ENCODE peak calls at places on chromosomes 13 and 19, in ten cellular contexts. One of them, this sample, is unnamed. For H3K4me1, the result is how much of the 10 kb centered on the place peaks cover.

GRCh38 chr13:101700598-101700997 is 248.1 kb downstream of the ITGBL1 start:
- DNase-seq in transverse colon: no peak
- DNase-seq in PC-3: no peak
- DNase-seq in neuronal stem cell: no peak
- DNase-seq in SJSA1: no peak
- DNase-seq in upper lobe of left lung: no peak
- DNase-seq in endodermal cell: no peak
- DNase-seq in heart left ventricle: no peak
- DNase-seq in lower lobe of right lung: no peak
- DNase-seq in fibroblast of lung: peak
- DNase-seq in this sample: no peak

GRCh38 chr13:40490086-40490723 is 176.2 kb downstream of the FOXO1 start:
- DNase-seq in neuronal stem cell: no peak
- DNase-seq in SJSA1: no peak
- DNase-seq in heart left ventricle: no peak
- DNase-seq in PC-3: no peak
- DNase-seq in fibroblast of lung: no peak
- DNase-seq in transverse colon: peak
- DNase-seq in endodermal cell: no peak
- DNase-seq in upper lobe of left lung: no peak
- DNase-seq in lower lobe of right lung: no peak
- DNase-seq in this sample: peak

GRCh38 chr19:17777840-17778620 is 16.9 kb upstream of the B3GNT3 start:
- DNase-seq in transverse colon: peak
- DNase-seq in PC-3: peak
- DNase-seq in lower lobe of right lung: peak
- DNase-seq in fibroblast of lung: peak
- DNase-seq in endodermal cell: peak
- DNase-seq in heart left ventricle: peak
- DNase-seq in neuronal stem cell: peak
- DNase-seq in SJSA1: peak
- DNase-seq in upper lobe of left lung: peak
- DNase-seq in this sample: peak

GRCh38 chr19:46537136-46538097 is 41.8 kb upstream of the PNMA8B start:
- DNase-seq in PC-3: peak
- DNase-seq in lower lobe of right lung: peak
- DNase-seq in upper lobe of left lung: peak
- DNase-seq in fibroblast of lung: peak
- DNase-seq in neuronal stem cell: no peak
- DNase-seq in endodermal cell: peak
- DNase-seq in transverse colon: peak
- DNase-seq in SJSA1: peak
- DNase-seq in heart left ventricle: peak
- DNase-seq in this sample: peak

GRCh38 chr13:91347212-91347995 is at the start of gene MIR17HG:
- DNase-seq in upper lobe of left lung: peak
- DNase-seq in heart left ventricle: peak
- DNase-seq in endodermal cell: peak
- DNase-seq in neuronal stem cell: peak
- DNase-seq in SJSA1: peak
- DNase-seq in PC-3: peak
- DNase-seq in lower lobe of right lung: peak
- DNase-seq in transverse colon: peak
- DNase-seq in fibroblast of lung: peak
- DNase-seq in this sample: peak

GRCh38 chr19:3250675-3251074 is 26.2 kb downstream of the CELF5 start:
- DNase-seq in fibroblast of lung: no peak
- DNase-seq in PC-3: peak
- DNase-seq in heart left ventricle: no peak
- DNase-seq in SJSA1: no peak
- DNase-seq in endodermal cell: peak
- DNase-seq in transverse colon: peak
- DNase-seq in neuronal stem cell: no peak
- DNase-seq in upper lobe of left lung: no peak
- DNase-seq in lower lobe of right lung: no peak
- DNase-seq in this sample: peak

GRCh38 chr19:6610934-6611370 is 20.0 kb upstream of the CD70 start:
- DNase-seq in heart left ventricle: no peak
- DNase-seq in endodermal cell: no peak
- DNase-seq in transverse colon: no peak
- DNase-seq in fibroblast of lung: peak
- DNase-seq in neuronal stem cell: no peak
- DNase-seq in SJSA1: no peak
- DNase-seq in lower lobe of right lung: no peak
- DNase-seq in PC-3: peak
- DNase-seq in upper lobe of left lung: no peak
- DNase-seq in this sample: no peak

GRCh38 chr13:44471686-44472085 is 98.1 kb downstream of the SERP2 start:
- DNase-seq in SJSA1: no peak
- DNase-seq in neuronal stem cell: no peak
- DNase-seq in transverse colon: no peak
- DNase-seq in lower lobe of right lung: no peak
- DNase-seq in fibroblast of lung: peak
- DNase-seq in heart left ventricle: no peak
- DNase-seq in PC-3: peak
- DNase-seq in endodermal cell: no peak
- DNase-seq in upper lobe of left lung: no peak
- DNase-seq in this sample: no peak

GRCh38 chr13:78621086-78621485 is 17.7 kb upstream of the POU4F1 start:
- DNase-seq in heart left ventricle: no peak
- DNase-seq in transverse colon: no peak
- DNase-seq in SJSA1: no peak
- DNase-seq in endodermal cell: no peak
- DNase-seq in PC-3: no peak
- DNase-seq in upper lobe of left lung: no peak
- DNase-seq in fibroblast of lung: no peak
- DNase-seq in neuronal stem cell: no peak
- DNase-seq in lower lobe of right lung: no peak
- DNase-seq in this sample: no peak

GRCh38 chr19:41876847-41877489 is at the start of gene CD79A:
- DNase-seq in fibroblast of lung: no peak
- DNase-seq in PC-3: no peak
- DNase-seq in endodermal cell: no peak
- DNase-seq in SJSA1: no peak
- DNase-seq in heart left ventricle: no peak
- DNase-seq in lower lobe of right lung: peak
- DNase-seq in transverse colon: peak
- DNase-seq in upper lobe of left lung: no peak
- DNase-seq in neuronal stem cell: no peak
- DNase-seq in this sample: no peak

GRCh38 chr19:5231857-5232503 is 108.6 kb downstream of the PTPRS start:
- DNase-seq in endodermal cell: no peak
- DNase-seq in SJSA1: no peak
- DNase-seq in transverse colon: no peak
- DNase-seq in PC-3: no peak
- DNase-seq in heart left ventricle: no peak
- DNase-seq in upper lobe of left lung: no peak
- DNase-seq in fibroblast of lung: no peak
- DNase-seq in lower lobe of right lung: no peak
- DNase-seq in neuronal stem cell: no peak
- DNase-seq in this sample: no peak

GRCh38 chr19:2291185-2291751 is 9.3 kb upstream of the PEAK3 start:
- DNase-seq in SJSA1: no peak
- DNase-seq in fibroblast of lung: no peak
- DNase-seq in PC-3: no peak
- DNase-seq in heart left ventricle: no peak
- DNase-seq in lower lobe of right lung: no peak
- DNase-seq in upper lobe of left lung: no peak
- DNase-seq in neuronal stem cell: peak
- DNase-seq in transverse colon: no peak
- DNase-seq in endodermal cell: peak
- DNase-seq in this sample: no peak

GRCh38 chr19:31883299-31883990 is 462.0 kb upstream of the ZNF507 start:
- DNase-seq in neuronal stem cell: no peak
- DNase-seq in endodermal cell: no peak
- DNase-seq in SJSA1: no peak
- DNase-seq in upper lobe of left lung: no peak
- DNase-seq in heart left ventricle: no peak
- DNase-seq in PC-3: no peak
- DNase-seq in lower lobe of right lung: no peak
- DNase-seq in transverse colon: no peak
- DNase-seq in fibroblast of lung: no peak
- DNase-seq in this sample: no peak

GRCh38 chr13:32340917-32341316 is 25.6 kb downstream of the BRCA2 start:
- DNase-seq in transverse colon: no peak
- DNase-seq in endodermal cell: no peak
- DNase-seq in fibroblast of lung: no peak
- DNase-seq in heart left ventricle: no peak
- DNase-seq in upper lobe of left lung: no peak
- DNase-seq in lower lobe of right lung: no peak
- DNase-seq in neuronal stem cell: no peak
- DNase-seq in SJSA1: no peak
- DNase-seq in PC-3: no peak
- DNase-seq in this sample: no peak

GRCh38 chr13:78139765-78140164 is 221.1 kb upstream of the EDNRB start:
- DNase-seq in fibroblast of lung: no peak
- DNase-seq in endodermal cell: no peak
- DNase-seq in lower lobe of right lung: no peak
- DNase-seq in neuronal stem cell: no peak
- DNase-seq in upper lobe of left lung: no peak
- DNase-seq in PC-3: no peak
- DNase-seq in heart left ventricle: no peak
- DNase-seq in SJSA1: no peak
- DNase-seq in transverse colon: no peak
- DNase-seq in this sample: no peak

GRCh38 chr13:44191504-44192171 is 182.0 kb upstream of the SERP2 start:
- DNase-seq in fibroblast of lung: peak
- DNase-seq in heart left ventricle: no peak
- DNase-seq in endodermal cell: peak
- DNase-seq in lower lobe of right lung: no peak
- DNase-seq in neuronal stem cell: peak
- DNase-seq in transverse colon: peak
- DNase-seq in PC-3: peak
- DNase-seq in upper lobe of left lung: peak
- DNase-seq in SJSA1: peak
- DNase-seq in this sample: peak

GRCh38 chr13:21676611-21677021 is 5.7 kb downstream of the FGF9 start:
- DNase-seq in upper lobe of left lung: peak
- DNase-seq in SJSA1: no peak
- DNase-seq in heart left ventricle: no peak
- DNase-seq in endodermal cell: peak
- DNase-seq in transverse colon: peak
- DNase-seq in neuronal stem cell: peak
- DNase-seq in fibroblast of lung: no peak
- DNase-seq in PC-3: no peak
- DNase-seq in lower lobe of right lung: peak
- DNase-seq in this sample: peak

GRCh38 chr13:75442736-75443234 is 39.2 kb downstream of the TBC1D4 start:
- DNase-seq in endodermal cell: no peak
- DNase-seq in neuronal stem cell: no peak
- DNase-seq in heart left ventricle: no peak
- DNase-seq in lower lobe of right lung: no peak
- DNase-seq in SJSA1: no peak
- DNase-seq in transverse colon: peak
- DNase-seq in PC-3: no peak
- DNase-seq in fibroblast of lung: no peak
- DNase-seq in upper lobe of left lung: no peak
- DNase-seq in this sample: no peak

GRCh38 chr19:13849991-13850909 is 26.7 kb upstream of the NANOS3 start:
- DNase-seq in transverse colon: peak
- DNase-seq in endodermal cell: peak
- DNase-seq in heart left ventricle: peak
- DNase-seq in PC-3: peak
- DNase-seq in neuronal stem cell: no peak
- DNase-seq in lower lobe of right lung: peak
- DNase-seq in upper lobe of left lung: peak
- DNase-seq in fibroblast of lung: peak
- DNase-seq in SJSA1: peak
- DNase-seq in this sample: peak
- H3K4me1 ChIP-seq in transverse colon: half or more
- H3K4me1 ChIP-seq in endodermal cell: under half
- H3K4me1 ChIP-seq in heart left ventricle: under half
- H3K4me1 ChIP-seq in PC-3: half or more
- H3K4me1 ChIP-seq in neuronal stem cell: under half
- H3K4me1 ChIP-seq in lower lobe of right lung: half or more
- H3K4me1 ChIP-seq in upper lobe of left lung: under half
- H3K4me1 ChIP-seq in fibroblast of lung: under half
- H3K4me1 ChIP-seq in SJSA1: half or more
- H3K4me1 ChIP-seq in this sample: half or more

GRCh38 chr13:96091164-96091931 is 1.4 kb downstream of the HS6ST3 start:
- DNase-seq in neuronal stem cell: peak
- DNase-seq in lower lobe of right lung: peak
- DNase-seq in PC-3: no peak
- DNase-seq in upper lobe of left lung: no peak
- DNase-seq in heart left ventricle: peak
- DNase-seq in endodermal cell: peak
- DNase-seq in SJSA1: peak
- DNase-seq in transverse colon: no peak
- DNase-seq in fibroblast of lung: peak
- DNase-seq in this sample: peak
- H3K27ac ChIP-seq in neuronal stem cell: no peak
- H3K27ac ChIP-seq in lower lobe of right lung: no peak
- H3K27ac ChIP-seq in PC-3: no peak
- H3K27ac ChIP-seq in upper lobe of left lung: no peak
- H3K27ac ChIP-seq in heart left ventricle: no peak
- H3K27ac ChIP-seq in endodermal cell: no peak
- H3K27ac ChIP-seq in SJSA1: no peak
- H3K27ac ChIP-seq in transverse colon: no peak
- H3K27ac ChIP-seq in fibroblast of lung: no peak
- H3K27ac ChIP-seq in this sample: no peak

DNA sequence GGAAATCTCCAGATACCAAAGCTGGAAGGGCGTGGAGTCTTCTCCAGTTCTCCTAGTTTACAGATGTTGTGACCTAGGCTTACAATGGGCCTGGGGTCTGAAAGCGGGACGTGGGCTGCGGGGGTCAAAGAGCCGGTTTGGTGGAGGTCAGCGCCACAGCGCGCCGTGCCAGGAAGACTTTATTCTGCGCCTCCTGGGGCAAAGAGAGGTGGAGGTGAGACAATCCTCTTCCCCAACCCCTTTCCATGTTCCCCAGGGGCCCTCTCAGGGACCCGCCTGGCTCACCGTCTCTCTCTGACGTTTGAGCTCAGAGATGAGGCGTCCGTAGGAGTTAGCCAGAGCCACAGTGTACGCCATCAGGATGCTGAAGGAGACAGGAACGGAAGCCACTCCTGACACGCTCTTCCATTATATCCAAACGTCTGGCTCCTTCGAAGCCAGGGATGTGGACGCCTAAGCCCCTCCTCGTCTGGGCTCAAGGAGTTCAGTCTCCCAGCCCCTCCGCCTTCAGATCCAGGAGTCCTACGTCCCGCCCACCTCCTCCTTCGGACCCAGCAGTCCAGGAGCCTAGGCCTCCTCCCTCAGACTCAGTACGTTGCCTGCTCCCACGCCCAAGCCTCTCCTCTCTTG is 776 bp upstream of the LENG1 start:
- DNase-seq in neuronal stem cell: no peak
- DNase-seq in upper lobe of left lung: no peak
- DNase-seq in heart left ventricle: no peak
- DNase-seq in PC-3: peak
- DNase-seq in fibroblast of lung: peak
- DNase-seq in endodermal cell: no peak
- DNase-seq in SJSA1: no peak
- DNase-seq in lower lobe of right lung: no peak
- DNase-seq in transverse colon: no peak
- DNase-seq in this sample: no peak
- H3K4me1 ChIP-seq in neuronal stem cell: under half
- H3K4me1 ChIP-seq in upper lobe of left lung: under half
- H3K4me1 ChIP-seq in heart left ventricle: under half
- H3K4me1 ChIP-seq in PC-3: under half
- H3K4me1 ChIP-seq in fibroblast of lung: under half
- H3K4me1 ChIP-seq in endodermal cell: under half
- H3K4me1 ChIP-seq in SJSA1: under half
- H3K4me1 ChIP-seq in lower lobe of right lung: half or more
- H3K4me1 ChIP-seq in transverse colon: half or more
- H3K4me1 ChIP-seq in this sample: under half

GRCh38 chr19:34184880-34185491 is 12.7 kb downstream of the LSM14A start:
- DNase-seq in transverse colon: no peak
- DNase-seq in SJSA1: no peak
- DNase-seq in fibroblast of lung: no peak
- DNase-seq in endodermal cell: no peak
- DNase-seq in lower lobe of right lung: no peak
- DNase-seq in neuronal stem cell: no peak
- DNase-seq in upper lobe of left lung: no peak
- DNase-seq in PC-3: no peak
- DNase-seq in heart left ventricle: no peak
- DNase-seq in this sample: no peak
- H3K27ac ChIP-seq in transverse colon: no peak
- H3K27ac ChIP-seq in SJSA1: no peak
- H3K27ac ChIP-seq in fibroblast of lung: no peak
- H3K27ac ChIP-seq in endodermal cell: no peak
- H3K27ac ChIP-seq in lower lobe of right lung: no peak
- H3K27ac ChIP-seq in neuronal stem cell: no peak
- H3K27ac ChIP-seq in upper lobe of left lung: no peak
- H3K27ac ChIP-seq in PC-3: no peak
- H3K27ac ChIP-seq in heart left ventricle: no peak
- H3K27ac ChIP-seq in this sample: no peak